ENCODE peak calls at places on chromosomes 1 and 21, in six cellular contexts. Q, P, J, G, K and R are unnamed samples.

GRCh38 chr1:169271094-169271493 is 96.5 kb downstream of the NME7 start:
- DNase-seq in Q (no peak), P (peak), J (no peak), G (no peak), K (peak), R (no peak)

GRCh38 chr1:206653715-206654459 is 18.6 kb downstream of the DYRK3 start:
- DNase-seq in Q (no peak), P (no peak), J (no peak), G (no peak), K (no peak), R (no peak)

GRCh38 chr1:169161512-169162194 is 55.2 kb downstream of the ATP1B1 start:
- DNase-seq in Q (peak), P (no peak), J (no peak), G (no peak), K (peak), R (no peak)

GRCh38 chr1:99465176-99465900 is 180.6 kb upstream of the PALMD start:
- DNase-seq in Q (peak), P (no peak), J (no peak), G (peak), K (peak), R (peak)

GRCh38 chr1:35888255-35888654 is 5.2 kb downstream of the AGO1 start:
- DNase-seq in Q (no peak), P (peak), J (no peak), G (no peak), K (no peak), R (no peak)

GRCh38 chr1:54798206-54798605 is 2.9 kb downstream of the TTC22 start:
- DNase-seq in Q (no peak), P (no peak), J (no peak), G (no peak), K (no peak), R (no peak)

GRCh38 chr1:183954496-183954895 is 83.0 kb downstream of the COLGALT2 start:
- DNase-seq in Q (no peak), P (no peak), J (no peak), G (no peak), K (no peak), R (no peak)

GRCh38 chr1:15246960-15247614 is at the start of gene FHAD1:
- DNase-seq in Q (peak), P (peak), J (no peak), G (peak), K (peak), R (peak)

GRCh38 chr1:246219508-246220030 is 287.5 kb downstream of the SMYD3 start:
- DNase-seq in Q (no peak), P (no peak), J (no peak), G (no peak), K (no peak), R (no peak)

GRCh38 chr1:218361298-218362065 is 16.3 kb downstream of the TGFB2 start:
- DNase-seq in Q (peak), P (peak), J (no peak), G (peak), K (peak), R (no peak)

GRCh38 chr1:69982992-69983391 is 222.4 kb downstream of the LRRC40 start:
- DNase-seq in Q (peak), P (no peak), J (no peak), G (peak), K (peak), R (peak)

GRCh38 chr1:110618668-110619067 is 12.5 kb upstream of the KCNA2 start:
- DNase-seq in Q (no peak), P (no peak), J (no peak), G (no peak), K (no peak), R (no peak)

GRCh38 chr1:107804134-107804533 is 160.8 kb downstream of the VAV3 start:
- DNase-seq in Q (no peak), P (no peak), J (no peak), G (no peak), K (no peak), R (no peak)

GRCh38 chr1:66739401-66740157 is 12.7 kb upstream of the DYNLT5 start:
- DNase-seq in Q (no peak), P (no peak), J (no peak), G (no peak), K (no peak), R (no peak)

GRCh38 chr1:59776960-59777852 is 37.5 kb upstream of the HOOK1 start:
- DNase-seq in Q (no peak), P (no peak), J (no peak), G (peak), K (peak), R (no peak)

GRCh38 chr1:16242556-16243407 is 5.8 kb upstream of the CPLANE2 start:
- DNase-seq in Q (no peak), P (no peak), J (peak), G (no peak), K (no peak), R (no peak)

GRCh38 chr1:9321986-9322715 is 29.5 kb downstream of the SPSB1 start:
- DNase-seq in Q (no peak), P (no peak), J (no peak), G (no peak), K (no peak), R (no peak)

GRCh38 chr21:28423521-28423920 is 569.2 kb downstream of the LTN1 start:
- DNase-seq in Q (no peak), P (no peak), J (no peak), G (no peak), K (no peak), R (peak)

GRCh38 chr1:242017580-242018233 is 18.8 kb upstream of the MAP1LC3C start:
- DNase-seq in Q (peak), P (peak), J (no peak), G (peak), K (peak), R (peak)

GRCh38 chr1:182015360-182015759 is 46.2 kb downstream of the ZNF648 start:
- DNase-seq in Q (no peak), P (peak), J (no peak), G (no peak), K (no peak), R (no peak)

GRCh38 chr1:44810101-44810761 is 1.9 kb downstream of the BTBD19 start:
- DNase-seq in Q (peak), P (no peak), J (peak), G (no peak), K (peak), R (no peak)

GRCh38 chr1:2231667-2232254 is 3.6 kb downstream of the SKI start:
- DNase-seq in Q (peak), P (peak), J (peak), G (peak), K (peak), R (peak)

GRCh38 chr1:170360601-170361000 is 171.4 kb upstream of the GORAB start:
- DNase-seq in Q (no peak), P (no peak), J (no peak), G (no peak), K (no peak), R (no peak)

GRCh38 chr1:155297431-155297830 is 3.8 kb downstream of the PKLR start:
- DNase-seq in Q (no peak), P (no peak), J (no peak), G (no peak), K (no peak), R (no peak)

GRCh38 chr1:193270996-193271395 is 84.6 kb upstream of the B3GALT2 start:
- DNase-seq in Q (peak), P (no peak), J (no peak), G (peak), K (peak), R (peak)

GRCh38 chr1:53410100-53410541 is 49.1 kb upstream of the DMRTB1 start:
- DNase-seq in Q (no peak), P (no peak), J (no peak), G (peak), K (no peak), R (peak)

GRCh38 chr1:106360252-106360651 is 696.2 kb upstream of the PRMT6 start:
- DNase-seq in Q (no peak), P (no peak), J (no peak), G (no peak), K (no peak), R (no peak)

GRCh38 chr1:239982762-239983161 is 108.9 kb upstream of the FMN2 start:
- DNase-seq in Q (no peak), P (no peak), J (no peak), G (no peak), K (no peak), R (no peak)

GRCh38 chr21:42621166-42621827 is 32.1 kb upstream of the PDE9A start:
- DNase-seq in Q (no peak), P (no peak), J (no peak), G (no peak), K (peak), R (no peak)

GRCh38 chr21:45011426-45011825 is 63.0 kb upstream of the ADARB1 start:
- DNase-seq in Q (no peak), P (no peak), J (no peak), G (no peak), K (no peak), R (no peak)

GRCh38 chr1:66237722-66238479 is 296.1 kb upstream of the SGIP1 start:
- DNase-seq in Q (no peak), P (no peak), J (no peak), G (peak), K (no peak), R (no peak)

GRCh38 chr1:187911820-187912219 is 1083.1 kb downstream of the PLA2G4A start:
- DNase-seq in Q (no peak), P (no peak), J (no peak), G (no peak), K (no peak), R (no peak)

GRCh38 chr1:21652101-21652936 is 16.8 kb downstream of the RAP1GAP start:
- DNase-seq in Q (no peak), P (no peak), J (no peak), G (no peak), K (no peak), R (no peak)
- H3K4me3 ChIP-seq in Q (no peak), P (peak), J (peak), G (no peak), K (no peak), R (no peak)

GRCh38 chr1:224541901-224542610 is 74.1 kb upstream of the CNIH3 start:
- DNase-seq in Q (peak), P (no peak), J (no peak), G (no peak), K (peak), R (no peak)

GRCh38 chr1:224543453-224543852 is 72.7 kb upstream of the CNIH3 start:
- DNase-seq in Q (no peak), P (no peak), J (no peak), G (no peak), K (no peak), R (no peak)

GRCh38 chr1:224542783-224543440 is 73.2 kb upstream of the CNIH3 start:
- DNase-seq in Q (peak), P (peak), J (no peak), G (peak), K (peak), R (peak)

GRCh38 chr1:224544711-224545110 is 71.4 kb upstream of the CNIH3 start:
- DNase-seq in Q (no peak), P (no peak), J (no peak), G (no peak), K (no peak), R (no peak)

DNA sequence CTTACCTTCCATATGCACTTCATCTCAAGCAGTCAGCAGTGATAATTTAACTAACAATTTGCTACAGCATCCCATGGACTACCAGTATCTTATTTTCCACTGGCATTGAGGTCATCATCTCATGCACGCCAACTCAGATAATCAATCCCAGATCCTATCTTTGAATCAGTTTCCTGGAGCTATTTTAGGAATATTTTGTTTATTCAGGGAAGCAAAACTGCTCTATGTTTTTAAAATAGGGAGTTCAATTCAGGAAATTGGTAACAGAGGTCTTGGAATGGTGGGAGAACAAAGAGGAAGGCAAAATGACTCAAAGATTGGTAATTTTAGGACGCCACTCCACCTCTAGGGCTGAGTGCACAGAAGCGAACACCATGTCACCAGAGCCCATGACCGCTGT is 71.8 kb upstream of the CNIH3 start:
- DNase-seq in Q (no peak), P (no peak), J (no peak), G (peak), K (no peak), R (no peak)
- TF ChIP-seq CTCF in Q (no peak), P (no peak), J (no peak), G (no peak), K (no peak), R (peak)

GRCh38 chr1:156497743-156498446 is 2.7 kb downstream of the MEF2D start:
- DNase-seq in Q (no peak), P (no peak), J (no peak), G (no peak), K (no peak), R (no peak)

GRCh38 chr1:156497078-156497742 is 3.4 kb downstream of the MEF2D start:
- DNase-seq in Q (no peak), P (no peak), J (no peak), G (no peak), K (no peak), R (no peak)

GRCh38 chr1:156495401-156496140 is 5.0 kb downstream of the MEF2D start:
- DNase-seq in Q (no peak), P (no peak), J (no peak), G (no peak), K (no peak), R (no peak)

GRCh38 chr1:156494309-156494895 is 6.2 kb downstream of the MEF2D start:
- DNase-seq in Q (no peak), P (no peak), J (no peak), G (no peak), K (no peak), R (no peak)

GRCh38 chr1:156496211-156496761 is 4.3 kb downstream of the MEF2D start:
- DNase-seq in Q (peak), P (no peak), J (no peak), G (peak), K (no peak), R (no peak)
- H3K4me3 ChIP-seq in Q (no peak), P (no peak), J (peak), G (no peak), K (no peak), R (peak)

GRCh38 chr1:185812934-185813333 is 78.7 kb downstream of the HMCN1 start:
- DNase-seq in Q (no peak), P (no peak), J (no peak), G (no peak), K (no peak), R (no peak)

GRCh38 chr1:185816460-185816859 is 82.3 kb downstream of the HMCN1 start:
- DNase-seq in Q (peak), P (no peak), J (no peak), G (peak), K (peak), R (no peak)

GRCh38 chr1:185808675-185809074 is 74.5 kb downstream of the HMCN1 start:
- DNase-seq in Q (peak), P (no peak), J (no peak), G (no peak), K (no peak), R (no peak)

GRCh38 chr1:185811062-185811709 is 77.0 kb downstream of the HMCN1 start:
- DNase-seq in Q (no peak), P (no peak), J (no peak), G (no peak), K (no peak), R (no peak)

DNA sequence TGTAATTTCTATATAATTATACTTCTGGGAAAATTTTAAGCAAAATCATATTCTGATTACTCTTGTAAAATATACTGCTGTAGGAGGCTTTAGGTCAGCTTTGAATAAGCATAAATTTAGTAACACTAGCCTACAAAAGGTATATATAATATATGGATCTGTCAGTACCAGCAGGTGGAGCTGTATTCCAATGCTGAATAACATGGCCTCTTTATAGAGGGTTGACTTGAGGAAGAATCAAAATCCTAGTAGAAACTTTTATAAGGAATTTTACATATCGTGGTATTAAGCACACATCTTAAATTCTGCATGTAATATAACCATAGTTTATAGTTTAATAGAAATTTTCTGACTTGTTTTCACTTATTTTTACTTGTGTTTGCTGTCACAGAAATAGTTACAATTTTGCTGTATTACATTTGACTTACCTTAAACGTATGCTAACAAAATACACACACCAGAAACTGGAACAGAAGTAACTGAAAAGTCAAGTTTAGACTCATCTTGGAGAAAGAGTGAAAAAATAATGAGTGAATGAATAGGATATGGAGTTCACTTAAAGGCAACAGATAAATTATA is 79.3 kb downstream of the HMCN1 start:
- DNase-seq in Q (peak), P (peak), J (no peak), G (peak), K (peak), R (peak)
- TF ChIP-seq CTCF in Q (peak), P (peak), J (no peak), G (peak), K (peak), R (peak)

GRCh38 chr1:223748405-223748772 is 36.0 kb downstream of the CAPN2 start:
- DNase-seq in Q (peak), P (no peak), J (no peak), G (peak), K (peak), R (no peak)

GRCh38 chr1:223750730-223751572 is 38.6 kb downstream of the CAPN2 start:
- DNase-seq in Q (no peak), P (no peak), J (no peak), G (no peak), K (no peak), R (no peak)

GRCh38 chr1:223745731-223746130 is 33.4 kb downstream of the CAPN2 start:
- DNase-seq in Q (peak), P (no peak), J (no peak), G (peak), K (no peak), R (no peak)

GRCh38 chr1:223747838-223748335 is 35.5 kb downstream of the CAPN2 start:
- DNase-seq in Q (peak), P (no peak), J (no peak), G (peak), K (peak), R (no peak)

GRCh38 chr1:223748773-223749733 is 36.7 kb downstream of the CAPN2 start:
- DNase-seq in Q (peak), P (peak), J (peak), G (peak), K (peak), R (no peak)
- H3K4me3 ChIP-seq in Q (peak), P (no peak), J (peak), G (peak), K (peak), R (peak)

DNA sequence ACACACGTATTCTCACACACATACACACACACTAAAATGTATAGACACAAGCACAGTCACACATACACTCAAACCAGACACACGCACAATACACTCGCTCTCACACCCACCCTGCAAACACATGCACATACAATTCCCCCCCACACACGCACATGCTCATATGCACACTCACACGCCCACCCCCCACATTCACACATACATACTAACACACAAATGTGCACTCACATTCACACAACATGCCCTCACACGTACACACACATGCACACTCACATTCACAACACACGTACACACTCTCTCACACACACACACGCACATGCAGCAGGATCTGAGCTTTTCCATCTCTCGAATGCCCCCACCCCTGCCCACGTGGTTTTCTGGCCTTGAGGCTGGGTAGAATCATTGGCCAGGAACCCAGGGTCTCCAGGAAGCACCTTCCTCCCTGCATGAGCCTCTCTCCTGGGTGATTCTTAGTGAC is 589.7 kb downstream of the PTPRU start:
- DNase-seq in Q (no peak), P (no peak), J (peak), G (no peak), K (no peak), R (no peak)
- TF ChIP-seq CTCF in Q (no peak), P (no peak), J (no peak), G (no peak), K (no peak), R (no peak)

GRCh38 chr1:79006564-79006963 is at the start of gene ADGRL4:
- DNase-seq in Q (peak), P (no peak), J (no peak), G (peak), K (peak), R (peak)
- H3K4me3 ChIP-seq in Q (peak), P (no peak), J (peak), G (peak), K (peak), R (peak)

DNA sequence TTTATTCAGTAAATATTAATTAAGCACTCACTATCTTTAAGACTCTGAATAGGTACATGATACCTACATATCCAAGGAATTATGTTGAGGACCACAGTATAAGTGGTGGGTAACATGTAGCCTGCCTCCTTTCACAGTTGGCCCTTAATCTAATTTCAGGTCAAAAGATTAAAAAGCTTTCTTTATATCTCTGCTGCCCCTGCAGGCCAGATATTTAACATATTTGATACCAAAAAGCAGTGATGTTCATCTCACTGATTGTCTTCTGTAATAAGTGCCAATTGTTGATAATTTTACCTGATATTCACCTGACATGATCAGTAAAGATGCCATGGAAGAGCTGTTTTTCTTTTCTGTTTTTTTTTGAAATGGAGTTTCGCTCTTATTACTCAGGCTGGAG is 36.5 kb downstream of the RLF start:
- DNase-seq in Q (no peak), P (no peak), J (no peak), G (no peak), K (no peak), R (no peak)
- TF ChIP-seq CTCF in Q (peak), P (peak), J (no peak), G (peak), K (peak), R (peak)